ENCODE peak calls at places on chromosomes 1 and 21, in six cellular contexts. W is tibial nerve, M is ovary, L is neural progenitor cell, C is stomach, U is transverse colon. D is an unnamed sample. For H3K36me3, the result is how much of the 10 kb centered on the place peaks cover.

GRCh38 chr1:75579046-75579445 is 31.9 kb downstream of the SLC44A5 start:
- DNase-seq in L (no peak), C (no peak), M (no peak), U (no peak), W (no peak), D (no peak)

GRCh38 chr1:28154083-28154594 is 22.4 kb downstream of the PTAFR start:
- DNase-seq in U (no peak), C (no peak), M (no peak), L (no peak), W (no peak), D (no peak)

GRCh38 chr1:82343381-82343780 is 542.6 kb downstream of the ADGRL2 start:
- DNase-seq in C (no peak), U (no peak), M (no peak), W (no peak), L (no peak), D (no peak)

GRCh38 chr1:77732090-77732489 is 27.6 kb downstream of the USP33 start:
- DNase-seq in M (no peak), U (no peak), W (no peak), L (no peak), C (no peak), D (no peak)

GRCh38 chr21:37074195-37074510 is 1.1 kb downstream of the TTC3 start:
- DNase-seq in U (no peak), L (peak), M (no peak), C (no peak), W (no peak), D (no peak)

GRCh38 chr1:84298688-84299535 is 2.6 kb upstream of the SAMD13 start:
- DNase-seq in L (peak), M (no peak), C (peak), U (peak), W (no peak), D (no peak)

GRCh38 chr1:154936416-154937050 is at the start of gene PMVK:
- DNase-seq in W (peak), C (peak), U (peak), L (peak), M (peak), D (peak)

GRCh38 chr21:33541756-33542639 is at the start of gene GART:
- DNase-seq in U (peak), C (peak), W (peak), L (peak), M (peak), D (no peak)

GRCh38 chr21:17451364-17451869 is 61.4 kb upstream of the CXADR start:
- DNase-seq in M (no peak), L (no peak), C (no peak), U (no peak), W (no peak), D (no peak)

GRCh38 chr1:152162826-152163463 is 3.9 kb upstream of the RPTN start:
- DNase-seq in C (no peak), U (no peak), L (no peak), W (no peak), M (no peak), D (peak)

GRCh38 chr21:29885491-29885890 is 54.3 kb downstream of the GRIK1 start:
- DNase-seq in W (no peak), C (no peak), L (no peak), U (no peak), M (no peak), D (no peak)

DNA sequence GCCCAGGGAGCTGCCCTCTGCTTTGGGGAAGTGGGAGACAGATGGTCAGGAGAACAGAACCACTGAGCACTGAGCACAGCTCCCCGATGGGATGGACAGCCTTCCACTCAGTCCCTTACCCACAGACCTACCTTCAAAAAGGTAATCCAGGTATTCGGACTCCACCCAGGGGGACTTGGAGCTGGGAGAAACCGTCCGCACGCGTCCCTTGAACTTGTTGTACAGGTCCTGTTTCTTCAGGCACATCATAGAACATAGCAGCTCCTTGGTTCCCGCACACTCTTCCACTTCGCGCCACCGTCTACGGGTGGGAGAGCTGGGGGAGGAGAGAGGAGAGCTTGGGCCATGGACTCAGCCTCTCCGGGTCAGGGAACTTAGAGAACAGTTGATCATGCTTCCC is 17.8 kb downstream of the IFNLR1 start:
- DNase-seq in U (no peak), L (no peak), C (no peak), W (no peak), M (no peak), D (no peak)
- H3K36me3 ChIP-seq in U (under half), L (under half), C (under half), W (under half), M (under half), D (under half)

GRCh38 chr1:2229032-2229920 is 1.2 kb downstream of the SKI start:
- DNase-seq in U (peak), C (peak), M (peak), L (peak), W (no peak), D (no peak)
- TF ChIP-seq CTCF in U (no peak), C (no peak), M (peak), L (no peak), W (no peak), D (no peak)

GRCh38 chr1:64042331-64043100 is 160.9 kb upstream of the UBE2U start:
- DNase-seq in M (peak), W (no peak), L (peak), C (peak), U (no peak), D (peak)
- H3K4me3 ChIP-seq in M (no peak), W (no peak), L (no peak), C (no peak), U (no peak), D (no peak)

GRCh38 chr1:6092211-6092610 is 46.5 kb downstream of the KCNAB2 start:
- DNase-seq in C (no peak), W (no peak), L (no peak), U (no peak), M (no peak), D (no peak)
- H3K36me3 ChIP-seq in C (under half), W (under half), L (under half), U (under half), M (under half), D (under half)

D was measured in BJ.